ENCODE peak calls at places on chromosomes 12 and 14, in seven cellular contexts. C is esophagus muscularis mucosa; O is CD4-positive, alpha-beta T cell; Z is AG10803; I is kidney; S is MCF 10A; X is activated B cell treated with CpG ODN at 0.5 μM for 24 hours. W is an unnamed sample.

GRCh38 chr14:35553808-35554207 is 19.8 kb downstream of the INSM2 start:
- DNase-seq in C (no peak), O (no peak), Z (peak; percentile 25), I (no peak), S (no peak), X (no peak), W (no peak)

GRCh38 chr12:47975036-47975620 is 11.7 kb downstream of the TMEM106C start:
- DNase-seq in C (no peak), O (no peak), Z (no peak), I (no peak), S (no peak), X (no peak), W (no peak)

GRCh38 chr14:22291406-22291805 is 297.6 kb downstream of the DAD1 start:
- DNase-seq in C (no peak), O (no peak), Z (no peak), I (no peak), S (no peak), X (no peak), W (no peak)

GRCh38 chr14:24918822-24919221 is 131.1 kb downstream of the STXBP6 start:
- DNase-seq in C (no peak), O (no peak), Z (no peak), I (no peak), S (no peak), X (no peak), W (no peak)

GRCh38 chr12:28360253-28360652 is 170.0 kb downstream of the CCDC91 start:
- DNase-seq in C (no peak), O (no peak), Z (no peak), I (no peak), S (no peak), X (no peak), W (no peak)

GRCh38 chr12:75260316-75260715 is 50.7 kb upstream of the KCNC2 start:
- DNase-seq in C (no peak), O (no peak), Z (no peak), I (no peak), S (peak; percentile 43), X (no peak), W (no peak)

GRCh38 chr12:78290606-78291345 is 460.1 kb downstream of the NAV3 start:
- DNase-seq in C (no peak), O (no peak), Z (peak; percentile 96), I (no peak), S (peak; percentile 90), X (no peak), W (no peak)

GRCh38 chr14:53963491-53964227 is 7.0 kb upstream of the BMP4 start:
- DNase-seq in C (no peak), O (no peak), Z (no peak), I (peak; percentile 75), S (no peak), X (no peak), W (peak; percentile 85)

GRCh38 chr12:125343649-125344048 is 278.4 kb downstream of the AACS start:
- DNase-seq in C (no peak), O (no peak), Z (no peak), I (no peak), S (no peak), X (no peak), W (no peak)

GRCh38 chr12:89087149-89087834 is 265.0 kb downstream of the DUSP6 start:
- DNase-seq in C (peak; percentile 24), O (no peak), Z (no peak), I (no peak), S (no peak), X (no peak), W (no peak)

GRCh38 chr14:37340353-37340752 is 142.6 kb downstream of the MIPOL1 start:
- DNase-seq in C (no peak), O (no peak), Z (no peak), I (no peak), S (no peak), X (no peak), W (no peak)

GRCh38 chr12:15050664-15051063 is 77.8 kb downstream of the PDE6H start:
- DNase-seq in C (no peak), O (no peak), Z (no peak), I (no peak), S (peak; percentile 23), X (no peak), W (no peak)

GRCh38 chr12:89029961-89030360 is 322.3 kb downstream of the DUSP6 start:
- DNase-seq in C (no peak), O (no peak), Z (no peak), I (no peak), S (no peak), X (no peak), W (no peak)

GRCh38 chr14:100297320-100298300 is 8.6 kb downstream of the SLC25A29 start:
- DNase-seq in C (peak; percentile 96), O (no peak), Z (peak; percentile 83), I (peak; percentile 85), S (no peak), X (peak; percentile 42), W (no peak)

GRCh38 chr14:68947802-68948201 is 31.3 kb downstream of the ACTN1 start:
- DNase-seq in C (no peak), O (no peak), Z (peak; percentile 78), I (peak; percentile 88), S (peak; percentile 86), X (no peak), W (no peak)

GRCh38 chr12:57242691-57243454 is 8.1 kb downstream of the STAC3 start:
- DNase-seq in C (no peak), O (peak; percentile 57), Z (no peak), I (peak; percentile 87), S (peak; percentile 66), X (peak; percentile 76), W (no peak)

GRCh38 chr14:58298880-58299664 is 717 bp downstream of the ARID4A start:
- DNase-seq in C (no peak), O (peak; percentile 15), Z (no peak), I (peak; percentile 87), S (peak; percentile 1), X (peak; percentile 61), W (no peak)

GRCh38 chr12:118618695-118619094 is 242.3 kb downstream of the SUDS3 start:
- DNase-seq in C (no peak), O (no peak), Z (no peak), I (no peak), S (no peak), X (no peak), W (no peak)

GRCh38 chr12:130127527-130127908 is 34.7 kb upstream of the FZD10 start:
- DNase-seq in C (no peak), O (no peak), Z (no peak), I (no peak), S (no peak), X (no peak), W (no peak)

GRCh38 chr14:38752750-38753149 is 350.3 kb downstream of the SEC23A start:
- DNase-seq in C (no peak), O (no peak), Z (no peak), I (no peak), S (no peak), X (no peak), W (no peak)

GRCh38 chr12:103830025-103830725 is 10.9 kb downstream of the NT5DC3 start:
- DNase-seq in C (no peak), O (no peak), Z (no peak), I (no peak), S (no peak), X (no peak), W (no peak)
- TF ChIP-seq CTCF in C (no peak), O (no peak), Z (no peak), I (no peak), S (no peak), X (no peak), W (no peak)

DNA sequence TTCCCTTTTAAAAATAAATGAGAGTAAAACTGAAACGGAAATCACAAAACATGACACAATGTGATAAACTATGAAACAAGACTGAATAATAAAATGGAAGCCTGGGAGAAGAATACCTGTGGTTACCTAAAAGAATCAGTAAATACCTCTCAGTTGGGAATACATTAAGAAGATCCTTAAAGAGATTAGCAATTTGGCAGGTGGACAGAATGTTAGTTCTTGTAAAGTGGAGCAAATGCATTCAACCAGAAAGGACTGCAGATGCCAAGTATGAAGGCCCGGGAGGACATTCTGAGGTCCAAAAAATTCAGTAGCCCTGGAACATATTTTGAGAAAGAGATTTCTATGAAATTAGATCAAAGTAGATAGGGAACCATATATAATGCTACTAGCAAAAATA is 861.3 kb upstream of the SEL1L start:
- DNase-seq in C (no peak), O (no peak), Z (no peak), I (no peak), S (no peak), X (no peak), W (no peak)
- TF ChIP-seq CTCF in C (no peak), O (no peak), Z (no peak), I (no peak), S (no peak), X (no peak), W (no peak)

GRCh38 chr14:63960926-63961567 is 108.2 kb downstream of the SYNE2 start:
- DNase-seq in C (no peak), O (no peak), Z (peak; percentile 31), I (no peak), S (no peak), X (no peak), W (no peak)

GRCh38 chr14:63966407-63966806 is 113.6 kb downstream of the SYNE2 start:
- DNase-seq in C (no peak), O (no peak), Z (no peak), I (no peak), S (no peak), X (no peak), W (no peak)

GRCh38 chr14:63964063-63964462 is 111.3 kb downstream of the SYNE2 start:
- DNase-seq in C (no peak), O (no peak), Z (no peak), I (no peak), S (no peak), X (no peak), W (no peak)

GRCh38 chr14:63962896-63963295 is 110.1 kb downstream of the SYNE2 start:
- DNase-seq in C (no peak), O (no peak), Z (no peak), I (no peak), S (no peak), X (no peak), W (no peak)
- TF ChIP-seq CTCF in C (no peak), O (no peak), Z (no peak), I (no peak), S (no peak), X (no peak), W (no peak)

DNA sequence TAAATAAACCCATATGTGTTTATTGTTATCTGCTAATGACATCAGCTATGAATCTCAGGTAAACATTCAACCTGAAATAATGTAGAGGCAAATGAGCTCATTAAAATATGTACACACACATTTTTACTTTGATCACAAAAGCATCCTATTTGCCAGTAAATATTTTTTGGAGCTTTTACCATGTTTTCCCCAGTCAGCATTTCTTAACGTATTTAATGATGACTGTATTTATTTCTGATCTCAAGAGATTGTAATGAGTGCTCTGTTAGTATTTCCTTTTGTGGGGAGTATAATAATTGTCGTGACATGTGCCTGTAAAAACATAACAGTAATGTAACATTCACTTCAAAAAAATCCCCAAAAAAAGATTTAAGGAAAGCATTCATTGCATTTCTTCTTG is 52.1 kb downstream of the FRMD6 start:
- DNase-seq in C (no peak), O (no peak), Z (no peak), I (no peak), S (no peak), X (no peak), W (no peak)
- TF ChIP-seq CTCF in C (no peak), O (no peak), Z (no peak), I (no peak), S (no peak), X (no peak), W (no peak)

DNA sequence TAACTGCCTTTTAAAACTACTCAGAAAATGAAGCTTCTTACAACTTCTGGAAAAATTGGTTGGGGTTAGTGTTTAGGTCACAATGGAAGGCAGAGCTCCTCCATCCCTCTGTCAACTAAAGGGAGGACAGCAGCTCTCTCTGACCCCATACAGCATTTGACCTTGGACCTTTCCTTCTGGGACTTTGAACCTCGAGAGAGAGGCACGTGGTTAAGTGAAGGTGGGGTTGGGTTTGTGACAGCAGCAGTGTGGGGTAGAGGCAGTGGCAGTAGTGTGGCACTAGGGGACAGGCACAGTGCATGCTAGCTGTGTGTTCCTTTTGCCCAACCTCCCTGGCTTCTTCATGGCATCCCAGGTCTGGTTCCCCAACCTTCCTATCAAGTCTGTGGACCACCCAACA is 9.4 kb upstream of the C12orf75 start:
- DNase-seq in C (no peak), O (no peak), Z (no peak), I (no peak), S (no peak), X (no peak), W (no peak)
- TF ChIP-seq CTCF in C (no peak), O (no peak), Z (no peak), I (peak; percentile 13), S (no peak), X (no peak), W (no peak)

W was measured in osteocyte.